ENCODE peak calls at places on chromosomes 16 and 17, in five cellular contexts. One of them, this sample, is unnamed.

GRCh38 chr16:2151188-2152091 is 3.0 kb downstream of the RAB26 start:
- DNase-seq in stomach: no peak
- DNase-seq in anterior cingulate cortex: no peak
- DNase-seq in ELR: peak
- DNase-seq in stimulated activated CD4-positive, alpha-beta T cell treated with anti-CD3 and anti-CD28 coated beads, Interleukin-1b, Interleukin-23, amount 100 ng/mL, for 24 hours: no peak
- DNase-seq in this sample: no peak

GRCh38 chr17:6654816-6655731 is 3.5 kb downstream of the C17orf100 start:
- DNase-seq in stomach: peak
- DNase-seq in stimulated activated CD4-positive, alpha-beta T cell treated with anti-CD3 and anti-CD28 coated beads, Interleukin-1b, Interleukin-23, amount 100 ng/mL, for 24 hours: no peak
- DNase-seq in ELR: no peak
- DNase-seq in anterior cingulate cortex: no peak
- DNase-seq in this sample: peak

GRCh38 chr17:52147431-52147830 is 11.1 kb downstream of the CA10 start:
- DNase-seq in anterior cingulate cortex: no peak
- DNase-seq in ELR: peak
- DNase-seq in stimulated activated CD4-positive, alpha-beta T cell treated with anti-CD3 and anti-CD28 coated beads, Interleukin-1b, Interleukin-23, amount 100 ng/mL, for 24 hours: no peak
- DNase-seq in stomach: no peak
- DNase-seq in this sample: no peak

GRCh38 chr16:24723663-24724062 is 5.8 kb upstream of the TNRC6A start:
- DNase-seq in stimulated activated CD4-positive, alpha-beta T cell treated with anti-CD3 and anti-CD28 coated beads, Interleukin-1b, Interleukin-23, amount 100 ng/mL, for 24 hours: no peak
- DNase-seq in stomach: no peak
- DNase-seq in anterior cingulate cortex: no peak
- DNase-seq in ELR: peak
- DNase-seq in this sample: no peak

GRCh38 chr16:79269211-79269863 is 331.2 kb downstream of the MAF start:
- DNase-seq in anterior cingulate cortex: no peak
- DNase-seq in stomach: no peak
- DNase-seq in stimulated activated CD4-positive, alpha-beta T cell treated with anti-CD3 and anti-CD28 coated beads, Interleukin-1b, Interleukin-23, amount 100 ng/mL, for 24 hours: peak
- DNase-seq in ELR: no peak
- DNase-seq in this sample: no peak

GRCh38 chr16:51337662-51338061 is 186.6 kb upstream of the SALL1 start:
- DNase-seq in ELR: no peak
- DNase-seq in stimulated activated CD4-positive, alpha-beta T cell treated with anti-CD3 and anti-CD28 coated beads, Interleukin-1b, Interleukin-23, amount 100 ng/mL, for 24 hours: no peak
- DNase-seq in stomach: no peak
- DNase-seq in anterior cingulate cortex: no peak
- DNase-seq in this sample: no peak

GRCh38 chr17:72004476-72005331 is 116.1 kb upstream of the SOX9 start:
- DNase-seq in stomach: no peak
- DNase-seq in anterior cingulate cortex: no peak
- DNase-seq in stimulated activated CD4-positive, alpha-beta T cell treated with anti-CD3 and anti-CD28 coated beads, Interleukin-1b, Interleukin-23, amount 100 ng/mL, for 24 hours: no peak
- DNase-seq in ELR: peak
- DNase-seq in this sample: no peak

GRCh38 chr17:42518046-42518754 is 17.8 kb upstream of the NAGLU start:
- DNase-seq in stimulated activated CD4-positive, alpha-beta T cell treated with anti-CD3 and anti-CD28 coated beads, Interleukin-1b, Interleukin-23, amount 100 ng/mL, for 24 hours: no peak
- DNase-seq in anterior cingulate cortex: no peak
- DNase-seq in stomach: peak
- DNase-seq in ELR: peak
- DNase-seq in this sample: no peak

GRCh38 chr16:72921106-72921505 is 126.8 kb downstream of the ZFHX3 start:
- DNase-seq in stomach: no peak
- DNase-seq in ELR: no peak
- DNase-seq in stimulated activated CD4-positive, alpha-beta T cell treated with anti-CD3 and anti-CD28 coated beads, Interleukin-1b, Interleukin-23, amount 100 ng/mL, for 24 hours: no peak
- DNase-seq in anterior cingulate cortex: no peak
- DNase-seq in this sample: no peak

GRCh38 chr16:88436796-88437195 is 16.3 kb upstream of the ZFPM1 start:
- DNase-seq in anterior cingulate cortex: no peak
- DNase-seq in ELR: no peak
- DNase-seq in stomach: no peak
- DNase-seq in stimulated activated CD4-positive, alpha-beta T cell treated with anti-CD3 and anti-CD28 coated beads, Interleukin-1b, Interleukin-23, amount 100 ng/mL, for 24 hours: no peak
- DNase-seq in this sample: no peak

GRCh38 chr16:27776556-27776955 is 226.6 kb downstream of the KATNIP start:
- DNase-seq in ELR: no peak
- DNase-seq in stimulated activated CD4-positive, alpha-beta T cell treated with anti-CD3 and anti-CD28 coated beads, Interleukin-1b, Interleukin-23, amount 100 ng/mL, for 24 hours: no peak
- DNase-seq in stomach: no peak
- DNase-seq in anterior cingulate cortex: no peak
- DNase-seq in this sample: no peak

GRCh38 chr17:27783440-27783839 is 16.9 kb downstream of the NOS2 start:
- DNase-seq in ELR: no peak
- DNase-seq in stomach: no peak
- DNase-seq in anterior cingulate cortex: no peak
- DNase-seq in stimulated activated CD4-positive, alpha-beta T cell treated with anti-CD3 and anti-CD28 coated beads, Interleukin-1b, Interleukin-23, amount 100 ng/mL, for 24 hours: no peak
- DNase-seq in this sample: no peak

GRCh38 chr17:72516772-72517399 is 396.1 kb downstream of the SOX9 start:
- DNase-seq in ELR: no peak
- DNase-seq in stimulated activated CD4-positive, alpha-beta T cell treated with anti-CD3 and anti-CD28 coated beads, Interleukin-1b, Interleukin-23, amount 100 ng/mL, for 24 hours: no peak
- DNase-seq in stomach: no peak
- DNase-seq in anterior cingulate cortex: no peak
- DNase-seq in this sample: no peak

GRCh38 chr17:4743216-4743615 is 3.5 kb upstream of the CXCL16 start:
- DNase-seq in anterior cingulate cortex: no peak
- DNase-seq in stomach: no peak
- DNase-seq in stimulated activated CD4-positive, alpha-beta T cell treated with anti-CD3 and anti-CD28 coated beads, Interleukin-1b, Interleukin-23, amount 100 ng/mL, for 24 hours: no peak
- DNase-seq in ELR: no peak
- DNase-seq in this sample: no peak

GRCh38 chr17:76307299-76307965 is 644 bp downstream of the QRICH2 start:
- DNase-seq in anterior cingulate cortex: no peak
- DNase-seq in stimulated activated CD4-positive, alpha-beta T cell treated with anti-CD3 and anti-CD28 coated beads, Interleukin-1b, Interleukin-23, amount 100 ng/mL, for 24 hours: no peak
- DNase-seq in stomach: no peak
- DNase-seq in ELR: no peak
- DNase-seq in this sample: no peak

GRCh38 chr16:87295259-87295658 is 21.9 kb downstream of the C16orf95 start:
- DNase-seq in stomach: no peak
- DNase-seq in ELR: peak
- DNase-seq in stimulated activated CD4-positive, alpha-beta T cell treated with anti-CD3 and anti-CD28 coated beads, Interleukin-1b, Interleukin-23, amount 100 ng/mL, for 24 hours: no peak
- DNase-seq in anterior cingulate cortex: no peak
- DNase-seq in this sample: no peak

GRCh38 chr16:68377667-68378420 is 67.0 kb downstream of the PRMT7 start:
- DNase-seq in stimulated activated CD4-positive, alpha-beta T cell treated with anti-CD3 and anti-CD28 coated beads, Interleukin-1b, Interleukin-23, amount 100 ng/mL, for 24 hours: no peak
- DNase-seq in stomach: peak
- DNase-seq in anterior cingulate cortex: no peak
- DNase-seq in ELR: no peak
- DNase-seq in this sample: no peak

GRCh38 chr17:80918731-80919130 is 72.9 kb upstream of the CHMP6 start:
- DNase-seq in stimulated activated CD4-positive, alpha-beta T cell treated with anti-CD3 and anti-CD28 coated beads, Interleukin-1b, Interleukin-23, amount 100 ng/mL, for 24 hours: no peak
- DNase-seq in anterior cingulate cortex: no peak
- DNase-seq in ELR: no peak
- DNase-seq in stomach: no peak
- DNase-seq in this sample: no peak

GRCh38 chr17:57264776-57265175 is 8.5 kb downstream of the MSI2 start:
- DNase-seq in ELR: peak
- DNase-seq in stimulated activated CD4-positive, alpha-beta T cell treated with anti-CD3 and anti-CD28 coated beads, Interleukin-1b, Interleukin-23, amount 100 ng/mL, for 24 hours: no peak
- DNase-seq in stomach: no peak
- DNase-seq in anterior cingulate cortex: no peak
- DNase-seq in this sample: no peak

GRCh38 chr17:49249890-49250522 is 19.4 kb upstream of the PHOSPHO1 start:
- DNase-seq in stimulated activated CD4-positive, alpha-beta T cell treated with anti-CD3 and anti-CD28 coated beads, Interleukin-1b, Interleukin-23, amount 100 ng/mL, for 24 hours: no peak
- DNase-seq in stomach: no peak
- DNase-seq in anterior cingulate cortex: no peak
- DNase-seq in ELR: no peak
- DNase-seq in this sample: no peak